ENCODE peak calls at places on chromosomes 16 and 17, in seven cellular contexts. Q, M, X, Y, R, W and S are unnamed samples.

GRCh38 chr16:49755291-49755611 is 100.7 kb downstream of the ZNF423 start:
- DNase-seq in Q (no peak), M (peak; percentile 75), X (no peak), Y (no peak), R (no peak), W (no peak), S (no peak)

GRCh38 chr16:54175169-54175551 is 111.4 kb downstream of the IRX3 start:
- DNase-seq in Q (no peak), M (no peak), X (no peak), Y (no peak), R (no peak), W (peak; percentile 23), S (no peak)

GRCh38 chr16:73023752-73024570 is 24.0 kb downstream of the ZFHX3 start:
- DNase-seq in Q (no peak), M (no peak), X (no peak), Y (no peak), R (no peak), W (no peak), S (no peak)

GRCh38 chr16:1319041-1319440 is 9.6 kb downstream of the UBE2I start:
- DNase-seq in Q (no peak), M (no peak), X (no peak), Y (no peak), R (no peak), W (no peak), S (no peak)

GRCh38 chr16:69476920-69477418 is 52.5 kb downstream of the CYB5B start:
- DNase-seq in Q (no peak), M (no peak), X (no peak), Y (no peak), R (no peak), W (no peak), S (no peak)

GRCh38 chr17:50684612-50685333 is 22.9 kb downstream of the ANKRD40 start:
- DNase-seq in Q (no peak), M (peak; percentile 33), X (no peak), Y (no peak), R (no peak), W (peak; percentile 77), S (peak; percentile 83)

GRCh38 chr17:46868689-46869187 is 17.4 kb downstream of the WNT9B start:
- DNase-seq in Q (no peak), M (no peak), X (no peak), Y (no peak), R (no peak), W (no peak), S (no peak)

GRCh38 chr16:12062343-12063003 is 85.9 kb downstream of the SNX29 start:
- DNase-seq in Q (peak; percentile 37), M (no peak), X (peak; percentile 97), Y (no peak), R (peak; percentile 54), W (no peak), S (peak; percentile 65)

GRCh38 chr16:1688807-1689560 is 10.9 kb downstream of the JPT2 start:
- DNase-seq in Q (no peak), M (no peak), X (no peak), Y (no peak), R (no peak), W (peak; percentile 62), S (no peak)

GRCh38 chr16:89701425-89702406 is at the start of gene SPATA2L:
- DNase-seq in Q (peak; percentile 95), M (peak; percentile 98), X (peak; percentile 71), Y (peak; percentile 86), R (peak; percentile 85), W (peak; percentile 98), S (peak; percentile 98)
- TF ChIP-seq CTCF in Q (no peak), M (peak; percentile 28), X (no peak), Y (peak; percentile 39), R (no peak), W (no peak), S (peak; percentile 11)

GRCh38 chr17:48591435-48592077 is 1.5 kb upstream of the HOXB3 start:
- DNase-seq in Q (no peak), M (no peak), X (no peak), Y (no peak), R (no peak), W (no peak), S (no peak)
- H3K4me1 ChIP-seq in Q (no peaks in the 10 kb centered on the region), M (no peaks in the 10 kb centered on the region), X (peaks cover 24% of the 10 kb centered on the region), Y (no peaks in the 10 kb centered on the region), R (no peaks in the 10 kb centered on the region), W (no peaks in the 10 kb centered on the region), S (no peaks in the 10 kb centered on the region)

GRCh38 chr17:10178789-10179075 is 19.7 kb downstream of the GAS7 start:
- DNase-seq in Q (no peak), M (no peak), X (no peak), Y (no peak), R (no peak), W (no peak), S (no peak)
- H3K27ac ChIP-seq in Q (no peak overlapping the region), M (no peak overlapping the region), X (no peak overlapping the region), Y (no peak overlapping the region), R (no peak overlapping the region), W (no peak overlapping the region), S (no peak overlapping the region)

GRCh38 chr16:71216714-71217113 is 13.8 kb downstream of the HYDIN start:
- DNase-seq in Q (no peak), M (peak; percentile 9), X (no peak), Y (no peak), R (no peak), W (no peak), S (no peak)

GRCh38 chr16:71214771-71215381 is 15.6 kb downstream of the HYDIN start:
- DNase-seq in Q (no peak), M (no peak), X (no peak), Y (no peak), R (no peak), W (no peak), S (no peak)
- TF ChIP-seq CTCF in Q (no peak), M (peak; percentile 42), X (no peak), Y (peak; percentile 30), R (no peak), W (no peak), S (peak; percentile 16)

GRCh38 chr16:14562691-14563491 is 67.2 kb downstream of the PARN start:
- DNase-seq in Q (peak; percentile 51), M (peak; percentile 55), X (peak; percentile 26), Y (no peak), R (no peak), W (peak; percentile 24), S (peak; percentile 41)
- H3K4me1 ChIP-seq in Q (peaks cover 33% of the 10 kb centered on the region), M (peaks cover 16% of the 10 kb centered on the region), X (no peaks in the 10 kb centered on the region), Y (no peaks in the 10 kb centered on the region), R (no peaks in the 10 kb centered on the region), W (peaks cover 34% of the 10 kb centered on the region), S (peaks cover 65% of the 10 kb centered on the region)

GRCh38 chr16:55820615-55821014 is 12.3 kb downstream of the CES1 start:
- DNase-seq in Q (no peak), M (no peak), X (no peak), Y (no peak), R (no peak), W (no peak), S (no peak)

GRCh38 chr16:55824473-55824872 is 8.4 kb downstream of the CES1 start:
- DNase-seq in Q (no peak), M (no peak), X (no peak), Y (no peak), R (no peak), W (no peak), S (no peak)

GRCh38 chr16:55821210-55821609 is 11.7 kb downstream of the CES1 start:
- DNase-seq in Q (no peak), M (no peak), X (no peak), Y (no peak), R (no peak), W (no peak), S (no peak)

GRCh38 chr16:55825115-55825728 is 7.7 kb downstream of the CES1 start:
- DNase-seq in Q (no peak), M (no peak), X (no peak), Y (no peak), R (no peak), W (no peak), S (no peak)

GRCh38 chr16:55822280-55822810 is 10.6 kb downstream of the CES1 start:
- DNase-seq in Q (no peak), M (no peak), X (no peak), Y (no peak), R (no peak), W (no peak), S (no peak)
- H3K27ac ChIP-seq in Q (no peak overlapping the region), M (no peak overlapping the region), X (no peak overlapping the region), Y (no peak overlapping the region), R (no peak overlapping the region), W (no peak overlapping the region), S (no peak overlapping the region)

GRCh38 chr16:30180741-30181140 is 2.7 kb upstream of the CORO1A start:
- DNase-seq in Q (no peak), M (no peak), X (no peak), Y (no peak), R (no peak), W (no peak), S (no peak)
- TF ChIP-seq CTCF in Q (no peak), M (no peak), X (no peak), Y (no peak), R (no peak), W (no peak), S (no peak)

GRCh38 chr17:76197911-76198310 is 42.4 kb downstream of the RNF157 start:
- DNase-seq in Q (no peak), M (no peak), X (no peak), Y (no peak), R (no peak), W (no peak), S (no peak)

GRCh38 chr17:76196675-76197074 is 43.6 kb downstream of the RNF157 start:
- DNase-seq in Q (no peak), M (no peak), X (peak; percentile 56), Y (no peak), R (peak; percentile 41), W (no peak), S (peak; percentile 33)

GRCh38 chr17:76193616-76194015 is 46.7 kb downstream of the RNF157 start:
- DNase-seq in Q (no peak), M (peak; percentile 48), X (no peak), Y (no peak), R (no peak), W (no peak), S (no peak)

GRCh38 chr17:76198702-76199101 is 41.6 kb downstream of the RNF157 start:
- DNase-seq in Q (no peak), M (no peak), X (no peak), Y (no peak), R (no peak), W (no peak), S (no peak)

DNA sequence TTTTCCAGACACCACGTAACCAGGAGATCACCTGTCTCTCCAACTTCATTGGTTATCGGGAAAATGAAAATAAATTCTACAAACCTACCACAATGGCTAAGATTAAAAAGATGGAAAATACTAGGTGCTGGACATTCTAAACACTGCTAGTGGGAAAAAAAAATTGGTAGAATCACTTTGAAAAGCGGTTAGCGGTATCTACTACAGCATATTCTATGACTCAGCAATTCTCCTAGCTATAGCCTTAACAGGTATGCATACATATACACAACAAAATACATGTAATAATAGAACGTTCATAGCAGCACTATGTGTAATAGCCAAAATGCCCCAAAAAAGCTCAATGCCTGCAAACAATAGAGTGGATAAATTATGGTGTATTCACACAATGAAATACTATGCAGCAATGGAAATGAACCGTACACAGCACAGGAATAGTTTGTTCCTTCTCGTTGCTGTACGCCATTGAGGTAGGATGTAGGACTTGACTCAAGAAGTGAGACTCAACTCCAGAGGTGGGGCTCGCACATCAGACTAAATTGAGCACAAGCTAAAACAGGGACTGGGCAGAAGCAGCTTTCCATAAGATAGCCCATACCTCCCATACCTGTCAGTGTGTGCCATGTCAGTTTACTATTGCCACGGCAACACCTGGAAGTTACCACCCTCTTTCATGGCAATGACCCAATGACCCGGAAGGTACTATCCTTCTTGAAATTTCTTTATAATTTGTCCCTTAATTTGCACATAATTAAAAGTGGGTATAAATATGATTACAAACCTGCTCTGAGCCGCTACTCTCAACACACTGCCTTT is 44.8 kb downstream of the RNF157 start:
- DNase-seq in Q (no peak), M (no peak), X (no peak), Y (no peak), R (no peak), W (no peak), S (no peak)
- H3K4me1 ChIP-seq in Q (no peaks in the 10 kb centered on the region), M (peaks cover 12% of the 10 kb centered on the region), X (no peaks in the 10 kb centered on the region), Y (peaks cover 3% of the 10 kb centered on the region), R (no peaks in the 10 kb centered on the region), W (no peaks in the 10 kb centered on the region), S (no peaks in the 10 kb centered on the region)